ENCODE peak calls at places on chromosomes 3 and 15, in seven cellular contexts. One of them, this sample, is unnamed.

GRCh38 chr15:80970018-80970657 is 19.5 kb downstream of the MESD start:
- DNase-seq in heart left ventricle: peak
- DNase-seq in cardiac fibroblast: peak
- DNase-seq in endothelial cell: peak
- DNase-seq in HFF-Myc: peak
- DNase-seq in GM13976: peak
- DNase-seq in H9: no peak
- DNase-seq in this sample: no peak

GRCh38 chr3:88957751-88958452 is 149.5 kb upstream of the EPHA3 start:
- DNase-seq in heart left ventricle: no peak
- DNase-seq in cardiac fibroblast: peak
- DNase-seq in endothelial cell: no peak
- DNase-seq in HFF-Myc: peak
- DNase-seq in GM13976: no peak
- DNase-seq in H9: no peak
- DNase-seq in this sample: no peak

GRCh38 chr3:194206375-194206774 is 70.4 kb downstream of the HES1 start:
- DNase-seq in heart left ventricle: no peak
- DNase-seq in cardiac fibroblast: peak
- DNase-seq in endothelial cell: no peak
- DNase-seq in HFF-Myc: no peak
- DNase-seq in GM13976: no peak
- DNase-seq in H9: no peak
- DNase-seq in this sample: no peak

GRCh38 chr3:5304789-5305680 is 117.5 kb downstream of the EDEM1 start:
- DNase-seq in heart left ventricle: no peak
- DNase-seq in cardiac fibroblast: peak
- DNase-seq in endothelial cell: peak
- DNase-seq in HFF-Myc: peak
- DNase-seq in GM13976: peak
- DNase-seq in H9: peak
- DNase-seq in this sample: no peak

GRCh38 chr3:192929755-192930491 is 12.3 kb upstream of the MB21D2 start:
- DNase-seq in heart left ventricle: no peak
- DNase-seq in cardiac fibroblast: peak
- DNase-seq in endothelial cell: no peak
- DNase-seq in HFF-Myc: no peak
- DNase-seq in GM13976: no peak
- DNase-seq in H9: no peak
- DNase-seq in this sample: no peak

GRCh38 chr3:58963928-58964497 is 85.8 kb downstream of the CFAP20DC start:
- DNase-seq in heart left ventricle: no peak
- DNase-seq in cardiac fibroblast: peak
- DNase-seq in endothelial cell: no peak
- DNase-seq in HFF-Myc: no peak
- DNase-seq in GM13976: no peak
- DNase-seq in H9: no peak
- DNase-seq in this sample: no peak

GRCh38 chr3:4261411-4261810 is 41.8 kb upstream of the SETMAR start:
- DNase-seq in heart left ventricle: no peak
- DNase-seq in cardiac fibroblast: no peak
- DNase-seq in endothelial cell: no peak
- DNase-seq in HFF-Myc: no peak
- DNase-seq in GM13976: no peak
- DNase-seq in H9: no peak
- DNase-seq in this sample: no peak

GRCh38 chr15:69557340-69558137 is 104.9 kb downstream of the RPLP1 start:
- DNase-seq in heart left ventricle: no peak
- DNase-seq in cardiac fibroblast: peak
- DNase-seq in endothelial cell: no peak
- DNase-seq in HFF-Myc: peak
- DNase-seq in GM13976: no peak
- DNase-seq in H9: no peak
- DNase-seq in this sample: no peak

GRCh38 chr3:182450942-182451607 is 342.2 kb upstream of the ATP11B start:
- DNase-seq in heart left ventricle: no peak
- DNase-seq in cardiac fibroblast: no peak
- DNase-seq in endothelial cell: no peak
- DNase-seq in HFF-Myc: no peak
- DNase-seq in GM13976: no peak
- DNase-seq in H9: no peak
- DNase-seq in this sample: no peak

GRCh38 chr3:125051715-125052581 is 3.8 kb downstream of the HEG1 start:
- DNase-seq in heart left ventricle: peak
- DNase-seq in cardiac fibroblast: peak
- DNase-seq in endothelial cell: no peak
- DNase-seq in HFF-Myc: no peak
- DNase-seq in GM13976: peak
- DNase-seq in H9: peak
- DNase-seq in this sample: no peak

GRCh38 chr3:20040476-20041196 is 390 bp downstream of the KAT2B start:
- DNase-seq in heart left ventricle: peak
- DNase-seq in cardiac fibroblast: peak
- DNase-seq in endothelial cell: peak
- DNase-seq in HFF-Myc: no peak
- DNase-seq in GM13976: peak
- DNase-seq in H9: peak
- DNase-seq in this sample: peak

GRCh38 chr15:78061963-78062427 is 15.5 kb downstream of the TBC1D2B start:
- DNase-seq in heart left ventricle: no peak
- DNase-seq in cardiac fibroblast: peak
- DNase-seq in endothelial cell: no peak
- DNase-seq in HFF-Myc: no peak
- DNase-seq in GM13976: peak
- DNase-seq in H9: no peak
- DNase-seq in this sample: no peak

GRCh38 chr3:187669675-187670504 is at the start of gene SST:
- DNase-seq in heart left ventricle: peak
- DNase-seq in cardiac fibroblast: peak
- DNase-seq in endothelial cell: peak
- DNase-seq in HFF-Myc: peak
- DNase-seq in GM13976: no peak
- DNase-seq in H9: peak
- DNase-seq in this sample: peak

GRCh38 chr3:30440880-30441279 is 165.5 kb upstream of the TGFBR2 start:
- DNase-seq in heart left ventricle: peak
- DNase-seq in cardiac fibroblast: peak
- DNase-seq in endothelial cell: no peak
- DNase-seq in HFF-Myc: no peak
- DNase-seq in GM13976: no peak
- DNase-seq in H9: no peak
- DNase-seq in this sample: no peak

GRCh38 chr3:116281313-116282143 is 163.8 kb downstream of the LSAMP start:
- DNase-seq in heart left ventricle: no peak
- DNase-seq in cardiac fibroblast: no peak
- DNase-seq in endothelial cell: no peak
- DNase-seq in HFF-Myc: no peak
- DNase-seq in GM13976: no peak
- DNase-seq in H9: no peak
- DNase-seq in this sample: no peak

GRCh38 chr15:72155021-72155621 is 36.9 kb downstream of the SENP8 start:
- DNase-seq in heart left ventricle: peak
- DNase-seq in cardiac fibroblast: peak
- DNase-seq in endothelial cell: no peak
- DNase-seq in HFF-Myc: peak
- DNase-seq in GM13976: no peak
- DNase-seq in H9: no peak
- DNase-seq in this sample: no peak

GRCh38 chr15:72153269-72153668 is 35.1 kb downstream of the SENP8 start:
- DNase-seq in heart left ventricle: no peak
- DNase-seq in cardiac fibroblast: no peak
- DNase-seq in endothelial cell: no peak
- DNase-seq in HFF-Myc: no peak
- DNase-seq in GM13976: no peak
- DNase-seq in H9: no peak
- DNase-seq in this sample: no peak

GRCh38 chr15:52576692-52577091 is 7.9 kb upstream of the ARPP19 start:
- DNase-seq in heart left ventricle: no peak
- DNase-seq in cardiac fibroblast: no peak
- DNase-seq in endothelial cell: no peak
- DNase-seq in HFF-Myc: no peak
- DNase-seq in GM13976: no peak
- DNase-seq in H9: no peak
- DNase-seq in this sample: no peak

GRCh38 chr3:177753498-177754155 is 556.3 kb upstream of the TBL1XR1 start:
- DNase-seq in heart left ventricle: peak
- DNase-seq in cardiac fibroblast: peak
- DNase-seq in endothelial cell: no peak
- DNase-seq in HFF-Myc: no peak
- DNase-seq in GM13976: no peak
- DNase-seq in H9: no peak
- DNase-seq in this sample: no peak

GRCh38 chr3:184635126-184635525 is 73.5 kb downstream of the EPHB3 start:
- DNase-seq in heart left ventricle: no peak
- DNase-seq in cardiac fibroblast: no peak
- DNase-seq in endothelial cell: no peak
- DNase-seq in HFF-Myc: no peak
- DNase-seq in GM13976: no peak
- DNase-seq in H9: no peak
- DNase-seq in this sample: no peak

GRCh38 chr3:184814214-184814613 is 2.2 kb downstream of the VPS8 start:
- DNase-seq in heart left ventricle: no peak
- DNase-seq in cardiac fibroblast: no peak
- DNase-seq in endothelial cell: no peak
- DNase-seq in HFF-Myc: no peak
- DNase-seq in GM13976: no peak
- DNase-seq in H9: no peak
- DNase-seq in this sample: no peak

GRCh38 chr15:69451951-69452701 is 492 bp upstream of the RPLP1 start:
- DNase-seq in heart left ventricle: no peak
- DNase-seq in cardiac fibroblast: peak
- DNase-seq in endothelial cell: no peak
- DNase-seq in HFF-Myc: no peak
- DNase-seq in GM13976: no peak
- DNase-seq in H9: no peak
- DNase-seq in this sample: no peak

GRCh38 chr15:78932216-78932808 is 12.5 kb downstream of the CTSH start:
- DNase-seq in heart left ventricle: no peak
- DNase-seq in cardiac fibroblast: no peak
- DNase-seq in endothelial cell: no peak
- DNase-seq in HFF-Myc: no peak
- DNase-seq in GM13976: no peak
- DNase-seq in H9: no peak
- DNase-seq in this sample: no peak

GRCh38 chr15:74375303-74375693 is 7.9 kb upstream of the CYP11A1 start:
- DNase-seq in heart left ventricle: peak
- DNase-seq in cardiac fibroblast: peak
- DNase-seq in endothelial cell: peak
- DNase-seq in HFF-Myc: peak
- DNase-seq in GM13976: peak
- DNase-seq in H9: peak
- DNase-seq in this sample: no peak
- TF ChIP-seq CTCF in heart left ventricle: peak
- TF ChIP-seq CTCF in cardiac fibroblast: peak
- TF ChIP-seq CTCF in endothelial cell: peak
- TF ChIP-seq CTCF in HFF-Myc: peak
- TF ChIP-seq CTCF in GM13976: peak
- TF ChIP-seq CTCF in H9: peak
- TF ChIP-seq CTCF in this sample: peak

GRCh38 chr15:30921781-30922371 is 18.2 kb downstream of the FAN1 start:
- DNase-seq in heart left ventricle: peak
- DNase-seq in cardiac fibroblast: peak
- DNase-seq in endothelial cell: no peak
- DNase-seq in HFF-Myc: no peak
- DNase-seq in GM13976: no peak
- DNase-seq in H9: peak
- DNase-seq in this sample: no peak

GRCh38 chr15:30924353-30924752 is 20.6 kb downstream of the FAN1 start:
- DNase-seq in heart left ventricle: no peak
- DNase-seq in cardiac fibroblast: peak
- DNase-seq in endothelial cell: no peak
- DNase-seq in HFF-Myc: no peak
- DNase-seq in GM13976: no peak
- DNase-seq in H9: no peak
- DNase-seq in this sample: no peak

GRCh38 chr15:30921106-30921505 is 17.4 kb downstream of the FAN1 start:
- DNase-seq in heart left ventricle: no peak
- DNase-seq in cardiac fibroblast: no peak
- DNase-seq in endothelial cell: no peak
- DNase-seq in HFF-Myc: no peak
- DNase-seq in GM13976: no peak
- DNase-seq in H9: no peak
- DNase-seq in this sample: no peak

GRCh38 chr15:30923429-30923828 is 19.7 kb downstream of the FAN1 start:
- DNase-seq in heart left ventricle: peak
- DNase-seq in cardiac fibroblast: no peak
- DNase-seq in endothelial cell: no peak
- DNase-seq in HFF-Myc: no peak
- DNase-seq in GM13976: no peak
- DNase-seq in H9: no peak
- DNase-seq in this sample: no peak

GRCh38 chr15:30922469-30923311 is 19.0 kb downstream of the FAN1 start:
- DNase-seq in heart left ventricle: no peak
- DNase-seq in cardiac fibroblast: peak
- DNase-seq in endothelial cell: no peak
- DNase-seq in HFF-Myc: no peak
- DNase-seq in GM13976: no peak
- DNase-seq in H9: peak
- DNase-seq in this sample: no peak
- TF ChIP-seq CTCF in heart left ventricle: no peak
- TF ChIP-seq CTCF in cardiac fibroblast: no peak
- TF ChIP-seq CTCF in endothelial cell: no peak
- TF ChIP-seq CTCF in HFF-Myc: no peak
- TF ChIP-seq CTCF in GM13976: no peak
- TF ChIP-seq CTCF in H9: no peak
- TF ChIP-seq CTCF in this sample: no peak

DNA sequence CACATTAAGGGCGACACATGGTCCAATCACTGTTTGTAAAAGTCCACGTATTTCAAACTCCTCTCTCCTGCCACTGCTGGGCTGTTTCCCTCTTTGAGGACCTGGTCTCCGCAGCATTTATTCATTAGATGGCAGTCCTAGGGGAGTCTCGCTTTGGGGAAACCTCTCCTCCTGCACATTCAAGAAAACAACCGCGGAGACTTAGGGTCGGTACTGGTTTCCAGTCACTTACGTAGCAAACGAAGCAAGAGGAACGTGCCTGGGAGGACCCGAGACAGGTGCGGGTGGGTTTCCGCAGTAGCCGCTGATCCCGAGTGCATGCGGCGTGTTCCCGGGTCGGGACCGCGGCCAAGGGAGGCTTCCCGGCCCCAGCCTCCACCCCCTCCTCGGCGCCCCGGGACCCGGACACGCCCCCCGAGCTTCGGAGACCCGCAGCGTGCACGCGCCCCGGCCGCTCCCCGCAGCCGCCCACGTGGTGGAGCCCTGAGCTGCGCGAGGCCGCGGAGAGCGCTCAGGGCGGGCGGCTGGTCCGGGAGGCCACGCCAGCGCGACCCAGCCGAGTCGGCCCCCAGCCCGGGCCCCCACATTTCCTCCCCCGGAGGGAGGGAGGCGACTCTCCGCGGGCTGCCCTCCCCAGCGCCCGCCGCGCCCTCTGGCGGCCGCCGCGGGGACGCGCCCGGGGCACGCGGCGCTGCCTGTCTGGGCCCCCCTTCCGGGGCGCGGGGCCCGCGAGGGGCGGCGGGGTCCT is 1.1 kb upstream of the IGF1R start:
- DNase-seq in heart left ventricle: peak
- DNase-seq in cardiac fibroblast: peak
- DNase-seq in endothelial cell: peak
- DNase-seq in HFF-Myc: no peak
- DNase-seq in GM13976: peak
- DNase-seq in H9: peak
- DNase-seq in this sample: peak
- TF ChIP-seq CTCF in heart left ventricle: peak
- TF ChIP-seq CTCF in cardiac fibroblast: peak
- TF ChIP-seq CTCF in endothelial cell: peak
- TF ChIP-seq CTCF in HFF-Myc: peak
- TF ChIP-seq CTCF in GM13976: peak
- TF ChIP-seq CTCF in H9: peak
- TF ChIP-seq CTCF in this sample: peak

GRCh38 chr3:173397161-173398110 is at the start of gene NLGN1:
- DNase-seq in heart left ventricle: peak
- DNase-seq in cardiac fibroblast: peak
- DNase-seq in endothelial cell: peak
- DNase-seq in HFF-Myc: no peak
- DNase-seq in GM13976: peak
- DNase-seq in H9: peak
- DNase-seq in this sample: peak
- TF ChIP-seq CTCF in heart left ventricle: peak
- TF ChIP-seq CTCF in cardiac fibroblast: peak
- TF ChIP-seq CTCF in endothelial cell: no peak
- TF ChIP-seq CTCF in HFF-Myc: no peak
- TF ChIP-seq CTCF in GM13976: no peak
- TF ChIP-seq CTCF in H9: peak
- TF ChIP-seq CTCF in this sample: peak